ENCODE peak calls at places on chromosome 15, in six cellular contexts. One of them, this sample, is unnamed.

GRCh38 chr15:39213385-39213840 is 367.5 kb upstream of the THBS1 start:
- DNase-seq in heart left ventricle: peak; percentile 72
- DNase-seq in cardiac muscle cell: peak; percentile 96
- DNase-seq in dorsolateral prefrontal cortex: no peak
- DNase-seq in brain microvascular endothelial cell: peak; percentile 98
- DNase-seq in spleen: no peak
- DNase-seq in this sample: peak; percentile 95

GRCh38 chr15:88568589-88568988 is 22.1 kb upstream of the DET1 start:
- DNase-seq in spleen: no peak
- DNase-seq in brain microvascular endothelial cell: no peak
- DNase-seq in heart left ventricle: no peak
- DNase-seq in cardiac muscle cell: no peak
- DNase-seq in dorsolateral prefrontal cortex: no peak
- DNase-seq in this sample: no peak

GRCh38 chr15:23570466-23570865 is 5.0 kb downstream of the MKRN3 start:
- DNase-seq in heart left ventricle: no peak
- DNase-seq in cardiac muscle cell: no peak
- DNase-seq in dorsolateral prefrontal cortex: no peak
- DNase-seq in brain microvascular endothelial cell: no peak
- DNase-seq in spleen: no peak
- DNase-seq in this sample: no peak

GRCh38 chr15:48190932-48191573 is 412 bp upstream of the CTXN2 start:
- DNase-seq in dorsolateral prefrontal cortex: no peak
- DNase-seq in spleen: no peak
- DNase-seq in heart left ventricle: peak; percentile 71
- DNase-seq in brain microvascular endothelial cell: peak; percentile 69
- DNase-seq in cardiac muscle cell: peak; percentile 76
- DNase-seq in this sample: peak; percentile 50

GRCh38 chr15:38687340-38687739 is 122.7 kb upstream of the RASGRP1 start:
- DNase-seq in brain microvascular endothelial cell: no peak
- DNase-seq in dorsolateral prefrontal cortex: no peak
- DNase-seq in cardiac muscle cell: peak; percentile 25
- DNase-seq in heart left ventricle: no peak
- DNase-seq in spleen: no peak
- DNase-seq in this sample: peak; percentile 11

GRCh38 chr15:41102854-41103253 is 13.2 kb downstream of the INO80 start:
- DNase-seq in dorsolateral prefrontal cortex: no peak
- DNase-seq in spleen: no peak
- DNase-seq in brain microvascular endothelial cell: no peak
- DNase-seq in heart left ventricle: no peak
- DNase-seq in cardiac muscle cell: no peak
- DNase-seq in this sample: no peak

GRCh38 chr15:27958911-27959598 is 140.1 kb downstream of the OCA2 start:
- DNase-seq in cardiac muscle cell: no peak
- DNase-seq in spleen: no peak
- DNase-seq in dorsolateral prefrontal cortex: no peak
- DNase-seq in heart left ventricle: no peak
- DNase-seq in brain microvascular endothelial cell: no peak
- DNase-seq in this sample: no peak

GRCh38 chr15:47801522-47801921 is 84.2 kb downstream of the SEMA6D start:
- DNase-seq in heart left ventricle: no peak
- DNase-seq in dorsolateral prefrontal cortex: no peak
- DNase-seq in spleen: no peak
- DNase-seq in brain microvascular endothelial cell: no peak
- DNase-seq in cardiac muscle cell: no peak
- DNase-seq in this sample: no peak

GRCh38 chr15:64485796-64486195 is 25.4 kb downstream of the ZNF609 start:
- DNase-seq in brain microvascular endothelial cell: no peak
- DNase-seq in heart left ventricle: no peak
- DNase-seq in dorsolateral prefrontal cortex: no peak
- DNase-seq in cardiac muscle cell: no peak
- DNase-seq in spleen: no peak
- DNase-seq in this sample: no peak

GRCh38 chr15:32651229-32651837 is 9.8 kb downstream of the SCG5 start:
- DNase-seq in brain microvascular endothelial cell: peak; percentile 56
- DNase-seq in cardiac muscle cell: peak; percentile 79
- DNase-seq in dorsolateral prefrontal cortex: peak; percentile 35
- DNase-seq in heart left ventricle: no peak
- DNase-seq in spleen: peak; percentile 79
- DNase-seq in this sample: peak; percentile 58

GRCh38 chr15:33086500-33087141 is 107.9 kb downstream of the FMN1 start:
- DNase-seq in cardiac muscle cell: peak; percentile 77
- DNase-seq in spleen: no peak
- DNase-seq in heart left ventricle: no peak
- DNase-seq in brain microvascular endothelial cell: peak; percentile 49
- DNase-seq in dorsolateral prefrontal cortex: no peak
- DNase-seq in this sample: peak; percentile 44

GRCh38 chr15:27249723-27250160 is 278.8 kb downstream of the GABRG3 start:
- DNase-seq in dorsolateral prefrontal cortex: no peak
- DNase-seq in spleen: no peak
- DNase-seq in heart left ventricle: no peak
- DNase-seq in cardiac muscle cell: no peak
- DNase-seq in brain microvascular endothelial cell: no peak
- DNase-seq in this sample: no peak

GRCh38 chr15:59401810-59402569 is 29.3 kb upstream of the MYO1E start:
- DNase-seq in brain microvascular endothelial cell: no peak
- DNase-seq in spleen: peak; percentile 37
- DNase-seq in heart left ventricle: no peak
- DNase-seq in cardiac muscle cell: no peak
- DNase-seq in dorsolateral prefrontal cortex: no peak
- DNase-seq in this sample: no peak
- H3K27ac ChIP-seq in brain microvascular endothelial cell: no peak overlapping the region
- H3K27ac ChIP-seq in spleen: no peak overlapping the region
- H3K27ac ChIP-seq in heart left ventricle: no peak overlapping the region
- H3K27ac ChIP-seq in cardiac muscle cell: no peak overlapping the region
- H3K27ac ChIP-seq in dorsolateral prefrontal cortex: no peak overlapping the region
- H3K27ac ChIP-seq in this sample: no peak overlapping the region

DNA sequence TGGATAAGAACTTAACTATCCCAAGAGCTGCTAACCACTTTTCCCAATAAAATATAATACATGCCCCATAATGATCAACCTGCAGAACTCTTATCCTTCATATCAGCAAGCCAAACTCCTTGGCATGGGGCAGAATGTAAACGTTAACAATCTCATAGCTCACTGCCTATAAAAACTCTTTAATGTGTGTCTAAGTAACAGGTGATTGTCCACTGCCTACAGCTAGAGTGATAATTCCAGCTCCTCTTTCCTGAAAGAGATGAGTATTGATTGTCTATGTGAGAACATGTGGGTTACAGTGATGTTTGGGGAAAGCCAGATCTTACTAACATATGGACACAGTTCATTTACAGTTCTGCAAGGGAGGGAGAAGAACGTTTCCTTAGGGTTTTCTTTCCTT is 11.3 kb upstream of the GLCE start:
- DNase-seq in dorsolateral prefrontal cortex: no peak
- DNase-seq in brain microvascular endothelial cell: no peak
- DNase-seq in cardiac muscle cell: no peak
- DNase-seq in heart left ventricle: no peak
- DNase-seq in spleen: no peak
- DNase-seq in this sample: no peak
- H3K27ac ChIP-seq in dorsolateral prefrontal cortex: no peak overlapping the region
- H3K27ac ChIP-seq in brain microvascular endothelial cell: no peak overlapping the region
- H3K27ac ChIP-seq in cardiac muscle cell: no peak overlapping the region
- H3K27ac ChIP-seq in heart left ventricle: no peak overlapping the region
- H3K27ac ChIP-seq in spleen: no peak overlapping the region
- H3K27ac ChIP-seq in this sample: no peak overlapping the region

GRCh38 chr15:100115711-100116090 is 226.1 kb downstream of the ADAMTS17 start:
- DNase-seq in cardiac muscle cell: peak; percentile 80
- DNase-seq in heart left ventricle: peak; percentile 57
- DNase-seq in dorsolateral prefrontal cortex: no peak
- DNase-seq in spleen: peak; percentile 32
- DNase-seq in brain microvascular endothelial cell: peak; percentile 65
- DNase-seq in this sample: no peak

GRCh38 chr15:100113351-100114075 is 228.3 kb downstream of the ADAMTS17 start:
- DNase-seq in heart left ventricle: peak; percentile 75
- DNase-seq in cardiac muscle cell: no peak
- DNase-seq in dorsolateral prefrontal cortex: no peak
- DNase-seq in brain microvascular endothelial cell: no peak
- DNase-seq in spleen: peak; percentile 48
- DNase-seq in this sample: no peak

GRCh38 chr15:100115066-100115710 is 226.6 kb downstream of the ADAMTS17 start:
- DNase-seq in brain microvascular endothelial cell: no peak
- DNase-seq in spleen: peak; percentile 52
- DNase-seq in cardiac muscle cell: no peak
- DNase-seq in dorsolateral prefrontal cortex: no peak
- DNase-seq in heart left ventricle: no peak
- DNase-seq in this sample: no peak

GRCh38 chr15:100114100-100114499 is 227.7 kb downstream of the ADAMTS17 start:
- DNase-seq in dorsolateral prefrontal cortex: peak; percentile 58
- DNase-seq in spleen: peak; percentile 35
- DNase-seq in heart left ventricle: peak; percentile 89
- DNase-seq in cardiac muscle cell: peak; percentile 98
- DNase-seq in brain microvascular endothelial cell: peak; percentile 95
- DNase-seq in this sample: peak; percentile 86

DNA sequence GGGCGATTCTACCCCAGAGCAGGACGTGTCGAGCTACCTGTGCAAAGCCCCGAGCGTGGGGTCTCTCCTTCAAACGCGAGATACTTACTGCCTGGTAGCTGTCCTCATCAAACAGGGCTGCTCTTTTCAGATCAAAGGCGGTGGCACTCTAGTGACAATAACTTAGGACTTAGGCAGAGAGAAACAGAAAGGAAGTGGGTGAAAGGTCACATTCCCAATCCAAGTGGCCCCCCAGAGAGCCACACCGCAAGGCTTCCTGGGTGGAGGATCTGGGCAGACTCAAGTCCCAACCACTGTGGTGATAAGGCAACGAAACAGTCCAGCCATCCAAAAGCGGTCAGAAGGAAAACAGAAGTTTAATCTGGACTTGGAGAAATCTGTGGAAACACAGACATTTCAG is 227.2 kb downstream of the ADAMTS17 start:
- DNase-seq in brain microvascular endothelial cell: peak; percentile 70
- DNase-seq in spleen: peak; percentile 33
- DNase-seq in cardiac muscle cell: peak; percentile 94
- DNase-seq in dorsolateral prefrontal cortex: no peak
- DNase-seq in heart left ventricle: peak; percentile 75
- DNase-seq in this sample: peak; percentile 89
- H3K27ac ChIP-seq in brain microvascular endothelial cell: peak overlapping the region; percentile 95
- H3K27ac ChIP-seq in spleen: peak overlapping the region; percentile 67
- H3K27ac ChIP-seq in cardiac muscle cell: peak overlapping the region; percentile 88
- H3K27ac ChIP-seq in dorsolateral prefrontal cortex: peak overlapping the region; percentile 70
- H3K27ac ChIP-seq in heart left ventricle: peak overlapping the region; percentile 93
- H3K27ac ChIP-seq in this sample: peak overlapping the region; percentile 92

GRCh38 chr15:65940618-65940909 is 71.3 kb downstream of the RAB11A start:
- DNase-seq in heart left ventricle: no peak
- DNase-seq in spleen: no peak
- DNase-seq in dorsolateral prefrontal cortex: no peak
- DNase-seq in brain microvascular endothelial cell: peak; percentile 12
- DNase-seq in cardiac muscle cell: no peak
- DNase-seq in this sample: no peak

GRCh38 chr15:65937046-65937445 is 67.8 kb downstream of the RAB11A start:
- DNase-seq in brain microvascular endothelial cell: no peak
- DNase-seq in spleen: no peak
- DNase-seq in heart left ventricle: peak; percentile 37
- DNase-seq in cardiac muscle cell: no peak
- DNase-seq in dorsolateral prefrontal cortex: no peak
- DNase-seq in this sample: no peak

GRCh38 chr15:65937476-65937875 is 68.2 kb downstream of the RAB11A start:
- DNase-seq in dorsolateral prefrontal cortex: peak; percentile 45
- DNase-seq in spleen: no peak
- DNase-seq in cardiac muscle cell: no peak
- DNase-seq in brain microvascular endothelial cell: peak; percentile 16
- DNase-seq in heart left ventricle: no peak
- DNase-seq in this sample: no peak

GRCh38 chr15:65942436-65942835 is 73.1 kb downstream of the RAB11A start:
- DNase-seq in dorsolateral prefrontal cortex: no peak
- DNase-seq in spleen: no peak
- DNase-seq in heart left ventricle: no peak
- DNase-seq in brain microvascular endothelial cell: no peak
- DNase-seq in cardiac muscle cell: no peak
- DNase-seq in this sample: no peak

GRCh38 chr15:65939901-65940617 is 70.8 kb downstream of the RAB11A start:
- DNase-seq in cardiac muscle cell: peak; percentile 77
- DNase-seq in brain microvascular endothelial cell: peak; percentile 77
- DNase-seq in dorsolateral prefrontal cortex: no peak
- DNase-seq in heart left ventricle: peak; percentile 77
- DNase-seq in spleen: no peak
- DNase-seq in this sample: no peak
- H3K27ac ChIP-seq in cardiac muscle cell: no peak overlapping the region
- H3K27ac ChIP-seq in brain microvascular endothelial cell: peak overlapping the region; percentile 29
- H3K27ac ChIP-seq in dorsolateral prefrontal cortex: no peak overlapping the region
- H3K27ac ChIP-seq in heart left ventricle: peak overlapping the region; percentile 34
- H3K27ac ChIP-seq in spleen: no peak overlapping the region
- H3K27ac ChIP-seq in this sample: no peak overlapping the region

GRCh38 chr15:66590435-66590834 is 24.6 kb upstream of the LCTL start:
- DNase-seq in dorsolateral prefrontal cortex: no peak
- DNase-seq in cardiac muscle cell: no peak
- DNase-seq in spleen: no peak
- DNase-seq in brain microvascular endothelial cell: no peak
- DNase-seq in heart left ventricle: no peak
- DNase-seq in this sample: no peak
- H3K27ac ChIP-seq in dorsolateral prefrontal cortex: no peak overlapping the region
- H3K27ac ChIP-seq in cardiac muscle cell: no peak overlapping the region
- H3K27ac ChIP-seq in spleen: no peak overlapping the region
- H3K27ac ChIP-seq in brain microvascular endothelial cell: no peak overlapping the region
- H3K27ac ChIP-seq in heart left ventricle: no peak overlapping the region
- H3K27ac ChIP-seq in this sample: no peak overlapping the region

DNA sequence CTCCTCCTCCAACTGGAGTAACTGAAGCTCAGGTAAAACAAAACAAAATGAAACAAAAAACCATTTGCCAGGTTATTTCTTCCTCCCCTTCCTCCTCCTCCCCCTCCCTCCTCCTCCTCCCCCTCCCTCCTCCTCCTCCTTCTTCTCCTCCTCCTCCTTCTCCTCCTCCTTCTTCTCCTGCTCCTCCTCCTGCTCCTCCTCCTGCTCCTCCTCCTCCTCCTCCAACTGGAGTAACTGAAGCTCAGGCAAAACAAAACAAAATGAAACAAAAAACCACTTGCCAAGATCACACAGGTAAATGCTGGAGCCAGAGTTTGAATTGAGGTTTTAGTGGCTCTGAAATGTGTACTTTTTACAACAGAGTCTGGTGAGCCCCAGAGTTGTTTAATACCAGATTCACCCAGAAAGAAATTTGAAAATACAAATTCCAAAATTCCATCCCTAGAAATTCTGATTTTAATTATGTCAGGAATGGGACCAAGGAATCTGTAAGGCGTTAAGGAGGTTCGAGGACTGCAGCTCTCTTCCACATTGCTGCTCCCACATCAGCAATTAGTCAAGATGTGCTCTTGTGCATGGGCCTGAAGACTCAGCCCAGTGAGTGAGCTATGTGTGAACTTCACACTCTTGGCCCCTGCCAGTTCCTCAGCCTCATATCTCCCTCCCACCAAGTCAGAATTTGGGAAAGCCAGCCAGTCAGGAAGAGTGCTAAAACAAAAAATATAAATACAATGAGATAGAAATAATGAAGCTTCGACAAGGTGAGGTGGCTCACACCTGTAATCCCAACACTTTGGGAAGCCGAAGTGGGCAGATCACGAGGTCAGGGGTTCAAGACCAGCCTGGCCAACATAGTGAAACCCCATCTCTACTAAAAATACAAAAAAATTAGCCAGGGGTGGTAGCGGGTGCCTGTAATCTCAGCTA is 31.6 kb upstream of the ZNF770 start:
- DNase-seq in dorsolateral prefrontal cortex: no peak
- DNase-seq in heart left ventricle: no peak
- DNase-seq in spleen: no peak
- DNase-seq in brain microvascular endothelial cell: no peak
- DNase-seq in cardiac muscle cell: peak; percentile 72
- DNase-seq in this sample: no peak
- H3K27ac ChIP-seq in dorsolateral prefrontal cortex: no peak overlapping the region
- H3K27ac ChIP-seq in heart left ventricle: no peak overlapping the region
- H3K27ac ChIP-seq in spleen: no peak overlapping the region
- H3K27ac ChIP-seq in brain microvascular endothelial cell: no peak overlapping the region
- H3K27ac ChIP-seq in cardiac muscle cell: no peak overlapping the region
- H3K27ac ChIP-seq in this sample: no peak overlapping the region

This sample was measured in SJSA1.